ENCODE peak calls at places on chromosome 11, in four cellular contexts. One of them, this sample, is unnamed.

GRCh38 chr11:66701432-66702240 is 23.9 kb upstream of the RBM4B start:
- DNase-seq in posterior vena cava: no peak
- DNase-seq in GM03348: no peak
- DNase-seq in fibroblast of lung: no peak
- DNase-seq in this sample: peak

GRCh38 chr11:11706022-11706421 is 84.2 kb upstream of the GALNT18 start:
- DNase-seq in posterior vena cava: no peak
- DNase-seq in fibroblast of lung: no peak
- DNase-seq in GM03348: no peak
- DNase-seq in this sample: no peak

GRCh38 chr11:36376888-36377758 is 81.0 kb downstream of the PRR5L start:
- DNase-seq in GM03348: peak
- DNase-seq in posterior vena cava: peak
- DNase-seq in fibroblast of lung: peak
- DNase-seq in this sample: peak

GRCh38 chr11:5204787-5205186 is 4.3 kb upstream of the OR51V1 start:
- DNase-seq in GM03348: peak
- DNase-seq in fibroblast of lung: peak
- DNase-seq in posterior vena cava: no peak
- DNase-seq in this sample: peak

GRCh38 chr11:119693253-119693815 is 35.7 kb downstream of the NECTIN1 start:
- DNase-seq in posterior vena cava: no peak
- DNase-seq in GM03348: no peak
- DNase-seq in fibroblast of lung: no peak
- DNase-seq in this sample: no peak

GRCh38 chr11:46389450-46390330 is 1.9 kb downstream of the CHRM4 start:
- DNase-seq in fibroblast of lung: peak
- DNase-seq in GM03348: peak
- DNase-seq in posterior vena cava: peak
- DNase-seq in this sample: peak

GRCh38 chr11:19723572-19724342 is 11.1 kb downstream of the NAV2 start:
- DNase-seq in fibroblast of lung: peak
- DNase-seq in GM03348: peak
- DNase-seq in posterior vena cava: no peak
- DNase-seq in this sample: no peak

GRCh38 chr11:130001491-130002351 is 914 bp downstream of the PRDM10 start:
- DNase-seq in posterior vena cava: no peak
- DNase-seq in GM03348: peak
- DNase-seq in fibroblast of lung: peak
- DNase-seq in this sample: peak

GRCh38 chr11:63915961-63916836 is 765 bp downstream of the RCOR2 start:
- DNase-seq in posterior vena cava: no peak
- DNase-seq in fibroblast of lung: no peak
- DNase-seq in GM03348: peak
- DNase-seq in this sample: peak

GRCh38 chr11:57460017-57460755 is at the start of gene RTN4RL2:
- DNase-seq in posterior vena cava: no peak
- DNase-seq in GM03348: peak
- DNase-seq in fibroblast of lung: peak
- DNase-seq in this sample: peak

GRCh38 chr11:66048525-66049313 is at the start of gene GAL3ST3:
- DNase-seq in GM03348: no peak
- DNase-seq in fibroblast of lung: no peak
- DNase-seq in posterior vena cava: no peak
- DNase-seq in this sample: no peak

GRCh38 chr11:124612045-124612444 is 817 bp downstream of the PANX3 start:
- DNase-seq in GM03348: no peak
- DNase-seq in posterior vena cava: no peak
- DNase-seq in fibroblast of lung: no peak
- DNase-seq in this sample: no peak

GRCh38 chr11:8354622-8355417 is 91.1 kb upstream of the LMO1 start:
- DNase-seq in posterior vena cava: peak
- DNase-seq in fibroblast of lung: peak
- DNase-seq in GM03348: no peak
- DNase-seq in this sample: no peak

GRCh38 chr11:78441956-78442355 is 24.3 kb upstream of the GAB2 start:
- DNase-seq in posterior vena cava: no peak
- DNase-seq in fibroblast of lung: no peak
- DNase-seq in GM03348: no peak
- DNase-seq in this sample: no peak

GRCh38 chr11:47980093-47980906 is at the start of gene PTPRJ:
- DNase-seq in posterior vena cava: peak
- DNase-seq in fibroblast of lung: peak
- DNase-seq in GM03348: peak
- DNase-seq in this sample: peak

GRCh38 chr11:72321381-72321996 is 77.5 kb upstream of the PHOX2A start:
- DNase-seq in GM03348: no peak
- DNase-seq in posterior vena cava: no peak
- DNase-seq in fibroblast of lung: peak
- DNase-seq in this sample: peak

GRCh38 chr11:132064987-132065620 is 694.7 kb downstream of the NTM start:
- DNase-seq in GM03348: peak
- DNase-seq in posterior vena cava: no peak
- DNase-seq in fibroblast of lung: peak
- DNase-seq in this sample: no peak

GRCh38 chr11:85845052-85845631 is 10.0 kb upstream of the CCDC83 start:
- DNase-seq in GM03348: no peak
- DNase-seq in fibroblast of lung: peak
- DNase-seq in posterior vena cava: no peak
- DNase-seq in this sample: no peak

GRCh38 chr11:46521947-46522681 is 71.7 kb downstream of the AMBRA1 start:
- DNase-seq in fibroblast of lung: peak
- DNase-seq in posterior vena cava: no peak
- DNase-seq in GM03348: no peak
- DNase-seq in this sample: no peak

GRCh38 chr11:129896062-129896461 is 684 bp upstream of the NFRKB start:
- DNase-seq in posterior vena cava: no peak
- DNase-seq in fibroblast of lung: peak
- DNase-seq in GM03348: no peak
- DNase-seq in this sample: no peak

GRCh38 chr11:126163074-126163700 is 48.3 kb downstream of the RPUSD4 start:
- DNase-seq in GM03348: peak
- DNase-seq in posterior vena cava: no peak
- DNase-seq in fibroblast of lung: peak
- DNase-seq in this sample: no peak

GRCh38 chr11:74570266-74571061 is 21.9 kb upstream of the POLD3 start:
- DNase-seq in posterior vena cava: no peak
- DNase-seq in fibroblast of lung: peak
- DNase-seq in GM03348: peak
- DNase-seq in this sample: peak

GRCh38 chr11:46603704-46604308 is 10.0 kb upstream of the AMBRA1 start:
- DNase-seq in posterior vena cava: peak
- DNase-seq in GM03348: no peak
- DNase-seq in fibroblast of lung: no peak
- DNase-seq in this sample: no peak

GRCh38 chr11:73965076-73965763 is 14.4 kb downstream of the DNAJB13 start:
- DNase-seq in GM03348: peak
- DNase-seq in fibroblast of lung: no peak
- DNase-seq in posterior vena cava: peak
- DNase-seq in this sample: no peak

GRCh38 chr11:79304599-79305212 is 136.1 kb downstream of the TENM4 start:
- DNase-seq in posterior vena cava: no peak
- DNase-seq in fibroblast of lung: no peak
- DNase-seq in GM03348: peak
- DNase-seq in this sample: no peak